ENCODE peak calls at places on chromosome 2, in six cellular contexts. N is hepatocyte, R is Panc1, L is ascending aorta, H is heart left ventricle, T is OCI-LY7. Y is an unnamed sample. For H3K36me3, the result is how much of the 10 kb centered on the place peaks cover.

GRCh38 chr2:121524650-121525425 is 5.8 kb upstream of the RNU4ATAC start:
- DNase-seq in N (no peak), R (no peak), L (no peak), H (peak), T (no peak), Y (no peak)

GRCh38 chr2:187552959-187553681 is 1.1 kb downstream of the TFPI start:
- DNase-seq in N (peak), R (no peak), L (no peak), H (no peak), T (no peak), Y (no peak)

GRCh38 chr2:24514820-24515219 is 23.8 kb downstream of the NCOA1 start:
- DNase-seq in N (no peak), R (no peak), L (no peak), H (no peak), T (no peak), Y (no peak)

GRCh38 chr2:121205321-121205942 is 79.6 kb downstream of the TFCP2L1 start:
- DNase-seq in N (no peak), R (no peak), L (no peak), H (peak), T (no peak), Y (no peak)

GRCh38 chr2:217714268-217714643 is 288.5 kb downstream of the TNS1 start:
- DNase-seq in N (no peak), R (no peak), L (no peak), H (peak), T (no peak), Y (no peak)

GRCh38 chr2:232588680-232589585 is 38.4 kb downstream of the EIF4E2 start:
- DNase-seq in N (peak), R (no peak), L (no peak), H (peak), T (no peak), Y (no peak)

GRCh38 chr2:208370881-208371633 is 35.5 kb upstream of the PTH2R start:
- DNase-seq in N (no peak), R (no peak), L (no peak), H (no peak), T (no peak), Y (no peak)

GRCh38 chr2:144683063-144683740 is 163.3 kb upstream of the ZEB2 start:
- DNase-seq in N (no peak), R (no peak), L (no peak), H (no peak), T (no peak), Y (no peak)

GRCh38 chr2:141021109-141021508 is 1109.7 kb downstream of the LRP1B start:
- DNase-seq in N (no peak), R (peak), L (no peak), H (no peak), T (no peak), Y (no peak)

GRCh38 chr2:120323214-120323613 is 22.7 kb upstream of the INHBB start:
- DNase-seq in N (no peak), R (no peak), L (no peak), H (peak), T (no peak), Y (no peak)

GRCh38 chr2:240920783-240921231 is 14.7 kb downstream of the CROCC2 start:
- DNase-seq in N (peak), R (no peak), L (no peak), H (peak), T (no peak), Y (no peak)

GRCh38 chr2:11157296-11157695 is 2.0 kb downstream of the SLC66A3 start:
- DNase-seq in N (no peak), R (no peak), L (no peak), H (no peak), T (no peak), Y (no peak)

GRCh38 chr2:11157731-11158130 is 2.5 kb downstream of the SLC66A3 start:
- DNase-seq in N (no peak), R (no peak), L (no peak), H (no peak), T (no peak), Y (no peak)

GRCh38 chr2:11154460-11155325 is 574 bp upstream of the SLC66A3 start:
- DNase-seq in N (peak), R (peak), L (peak), H (peak), T (peak), Y (peak)

GRCh38 chr2:11155326-11156059 is at the start of gene SLC66A3:
- DNase-seq in N (no peak), R (no peak), L (peak), H (no peak), T (peak), Y (peak)

DNA sequence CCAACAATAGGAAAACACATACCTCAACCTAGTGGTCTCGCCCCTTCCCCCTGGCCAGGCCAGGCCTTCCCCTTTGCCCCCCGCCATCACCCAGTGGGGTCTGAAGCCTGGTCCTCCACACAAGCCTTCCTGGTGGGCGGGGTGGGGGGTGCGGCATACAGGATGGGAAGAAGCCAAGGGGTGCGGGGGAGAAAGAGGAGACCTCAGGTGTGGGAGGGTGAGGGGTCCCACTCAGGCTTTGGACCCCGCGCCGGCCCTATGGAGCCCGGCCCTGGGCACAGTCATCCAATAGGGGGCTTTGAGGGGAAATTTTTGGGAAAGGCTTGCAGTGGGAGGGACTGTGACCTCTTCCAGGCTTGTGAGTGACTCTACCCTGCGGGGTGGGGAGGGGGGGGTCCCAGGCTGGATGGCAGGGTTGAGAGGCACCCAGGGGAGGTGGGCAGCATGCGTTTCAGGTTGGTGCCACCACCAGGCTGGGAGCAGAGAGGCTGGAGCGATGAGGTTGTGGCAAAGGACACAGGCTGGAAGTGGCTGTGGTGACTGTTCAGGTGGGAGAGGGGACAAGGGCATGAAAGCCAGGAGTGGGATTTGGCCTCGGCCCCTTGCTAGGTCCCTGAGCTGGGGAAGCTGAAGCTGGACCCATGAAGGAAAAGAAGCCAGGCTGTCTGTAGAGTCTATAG is 1.3 kb downstream of the SLC66A3 start:
- DNase-seq in N (no peak), R (no peak), L (no peak), H (no peak), T (no peak), Y (no peak)
- H3K4me3 ChIP-seq in N (no peak), R (peak), L (peak), H (no peak), T (peak), Y (no peak)

GRCh38 chr2:233841183-233841582 is 13.2 kb downstream of the HJURP start:
- DNase-seq in N (no peak), R (no peak), L (no peak), H (no peak), T (no peak), Y (no peak)

GRCh38 chr2:233845301-233846060 is 8.9 kb downstream of the HJURP start:
- DNase-seq in N (no peak), R (no peak), L (no peak), H (no peak), T (no peak), Y (no peak)

GRCh38 chr2:233844836-233845235 is 9.5 kb downstream of the HJURP start:
- DNase-seq in N (no peak), R (no peak), L (no peak), H (no peak), T (no peak), Y (no peak)

GRCh38 chr2:233846387-233847247 is 7.7 kb downstream of the HJURP start:
- DNase-seq in N (no peak), R (no peak), L (no peak), H (no peak), T (no peak), Y (no peak)

DNA sequence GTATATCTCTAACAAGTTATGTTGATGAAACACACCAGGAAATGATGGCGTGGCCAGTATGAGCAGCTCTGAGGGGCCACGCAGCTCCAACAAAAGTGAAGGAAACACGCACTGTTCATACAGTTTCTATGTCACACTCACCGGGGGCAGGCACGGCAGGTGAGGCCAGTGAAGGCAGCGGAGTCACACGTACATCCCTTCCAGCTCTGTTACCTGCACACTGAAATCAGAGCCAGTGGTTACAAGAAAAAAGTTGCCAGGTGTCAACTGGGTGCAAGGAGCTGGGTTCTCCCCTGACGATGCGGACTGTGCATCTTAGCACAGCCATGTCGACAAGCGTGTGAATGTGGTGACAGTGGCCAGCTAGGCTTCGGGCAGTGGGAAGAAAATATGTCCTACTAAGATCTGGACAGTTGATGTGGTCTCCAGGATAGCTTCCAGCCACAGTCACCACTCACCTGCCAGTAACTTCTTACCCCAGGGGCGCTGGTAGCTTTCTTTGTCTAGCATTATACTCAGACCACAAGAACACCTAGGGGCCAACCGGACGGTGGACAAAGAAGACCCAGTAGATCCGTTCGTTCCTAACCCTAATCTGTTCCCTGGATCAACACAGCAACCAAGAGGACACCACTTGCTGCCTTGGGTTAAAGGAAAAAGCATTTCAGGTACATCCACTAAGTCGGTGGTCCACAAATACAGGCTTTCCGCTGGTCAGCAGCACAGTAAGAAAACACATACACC is 10.1 kb downstream of the HJURP start:
- DNase-seq in N (no peak), R (no peak), L (no peak), H (no peak), T (no peak), Y (no peak)
- H3K36me3 ChIP-seq in N (under half), R (half or more), L (under half), H (under half), T (half or more), Y (under half)

DNA sequence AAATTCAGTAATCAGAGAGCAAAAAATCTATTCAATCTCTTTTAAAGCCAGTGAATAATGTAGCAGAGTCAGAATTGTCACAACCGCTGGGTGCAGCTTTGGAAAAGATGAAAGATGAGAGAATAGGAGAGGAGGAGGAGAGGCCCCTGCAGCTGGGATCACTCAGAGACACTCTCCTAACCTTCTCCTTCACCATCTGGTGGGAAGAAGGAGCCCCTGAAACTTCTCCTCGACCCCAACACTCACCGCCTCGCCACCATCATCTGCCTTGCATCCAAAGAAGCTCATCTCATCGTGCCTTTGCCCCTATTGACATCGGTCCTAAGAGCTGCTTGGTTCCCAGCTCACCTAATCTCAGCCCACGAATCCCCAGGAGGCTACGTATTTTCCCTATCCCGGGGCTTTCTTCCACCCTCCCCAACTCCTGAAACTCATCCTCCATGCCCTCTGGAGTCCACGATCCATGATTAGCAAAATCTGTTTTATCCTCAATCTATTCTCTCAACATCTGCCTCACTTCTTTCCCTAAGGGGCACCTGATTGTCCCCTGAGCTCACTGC is 58.5 kb downstream of the PKDCC start:
- DNase-seq in N (no peak), R (no peak), L (no peak), H (no peak), T (no peak), Y (no peak)
- H3K4me3 ChIP-seq in N (no peak), R (no peak), L (no peak), H (no peak), T (peak), Y (no peak)

DNA sequence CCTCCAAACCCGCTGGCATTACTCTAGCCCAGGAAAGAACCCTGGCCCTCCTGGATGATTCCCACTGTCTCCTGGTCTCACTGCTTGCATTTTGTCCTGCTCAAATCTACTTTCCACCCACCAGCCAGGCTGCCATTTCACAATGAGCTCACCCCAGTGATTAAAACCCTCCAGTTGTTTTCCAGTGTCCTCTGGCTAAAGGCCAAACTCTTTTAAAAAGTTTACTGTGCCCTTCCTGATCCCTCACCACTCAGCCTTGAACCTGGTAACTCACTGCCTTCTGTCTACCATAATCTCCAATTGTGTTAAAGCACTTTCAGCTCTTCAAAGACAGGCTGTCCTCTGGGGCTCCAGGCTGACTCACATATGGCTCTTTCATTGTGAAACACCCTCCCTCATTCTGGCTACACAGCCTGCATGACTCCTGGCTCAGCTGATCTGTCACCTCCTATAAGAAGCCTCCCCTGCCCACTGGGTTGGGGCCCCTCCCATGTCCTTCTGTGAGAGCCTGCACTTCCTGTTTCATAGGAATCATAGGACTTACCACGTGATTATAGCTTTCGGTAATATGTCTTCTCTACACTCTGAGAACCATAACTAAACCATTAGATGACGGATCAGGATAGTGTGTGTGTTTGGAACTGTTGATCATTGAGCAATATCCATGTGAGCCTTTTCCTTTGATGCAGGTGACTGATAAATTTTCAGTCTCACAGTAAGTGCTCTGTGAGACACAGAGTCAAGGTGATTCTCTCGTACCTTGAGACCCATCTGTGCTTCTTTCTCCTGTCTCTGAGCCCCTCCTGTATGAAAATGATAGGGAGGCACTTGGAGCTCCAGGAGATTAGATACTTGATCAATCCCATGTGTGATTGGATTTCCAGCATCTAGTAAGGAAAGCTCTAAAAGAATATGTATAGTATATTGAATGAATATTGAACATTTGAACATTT is 590.8 kb upstream of the ID2 start:
- DNase-seq in N (peak), R (no peak), L (peak), H (peak), T (peak), Y (peak)
- H3K36me3 ChIP-seq in N (under half), R (under half), L (under half), H (under half), T (under half), Y (under half)

GRCh38 chr2:48328972-48329723 is 200.8 kb upstream of the STON1 start:
- DNase-seq in N (no peak), R (no peak), L (no peak), H (no peak), T (no peak), Y (no peak)

GRCh38 chr2:48334180-48334579 is 195.8 kb upstream of the STON1 start:
- DNase-seq in N (no peak), R (no peak), L (no peak), H (no peak), T (no peak), Y (no peak)

GRCh38 chr2:48323146-48323545 is 206.8 kb upstream of the STON1 start:
- DNase-seq in N (no peak), R (no peak), L (no peak), H (no peak), T (no peak), Y (no peak)

GRCh38 chr2:48332286-48332685 is 197.7 kb upstream of the STON1 start:
- DNase-seq in N (no peak), R (no peak), L (no peak), H (no peak), T (peak), Y (no peak)

DNA sequence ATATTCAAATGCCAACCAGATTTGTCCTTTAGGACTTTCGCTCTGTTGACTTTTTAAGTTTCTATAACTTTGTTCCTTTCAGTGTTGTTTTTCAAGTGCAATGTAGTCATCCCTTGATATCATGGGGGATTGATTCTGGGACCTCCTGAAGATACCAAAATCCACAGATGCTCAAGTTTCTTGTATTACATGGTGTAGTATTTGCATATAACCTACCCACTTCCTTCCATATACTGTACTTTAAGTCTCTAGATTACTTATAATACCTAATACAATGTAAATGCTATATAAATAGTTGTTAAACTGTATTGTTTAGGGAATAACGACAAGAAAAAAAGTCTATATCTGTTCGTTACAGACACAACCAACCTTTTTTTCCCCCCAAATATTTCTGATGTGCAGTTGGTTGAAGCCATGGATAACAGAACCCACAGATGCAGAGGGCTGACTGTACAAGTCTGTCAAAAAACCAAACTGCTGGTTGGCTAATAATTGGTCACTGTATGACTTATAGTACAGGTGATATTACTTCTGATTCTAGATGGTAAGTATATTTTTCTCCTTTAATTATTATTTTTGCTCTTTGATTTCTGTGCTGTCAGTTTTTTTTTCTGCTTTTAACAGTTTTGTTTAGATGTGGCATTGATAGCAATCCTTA is 201.7 kb upstream of the STON1 start:
- DNase-seq in N (no peak), R (no peak), L (no peak), H (no peak), T (no peak), Y (no peak)
- H3K4me3 ChIP-seq in N (no peak), R (no peak), L (no peak), H (no peak), T (peak), Y (no peak)

DNA sequence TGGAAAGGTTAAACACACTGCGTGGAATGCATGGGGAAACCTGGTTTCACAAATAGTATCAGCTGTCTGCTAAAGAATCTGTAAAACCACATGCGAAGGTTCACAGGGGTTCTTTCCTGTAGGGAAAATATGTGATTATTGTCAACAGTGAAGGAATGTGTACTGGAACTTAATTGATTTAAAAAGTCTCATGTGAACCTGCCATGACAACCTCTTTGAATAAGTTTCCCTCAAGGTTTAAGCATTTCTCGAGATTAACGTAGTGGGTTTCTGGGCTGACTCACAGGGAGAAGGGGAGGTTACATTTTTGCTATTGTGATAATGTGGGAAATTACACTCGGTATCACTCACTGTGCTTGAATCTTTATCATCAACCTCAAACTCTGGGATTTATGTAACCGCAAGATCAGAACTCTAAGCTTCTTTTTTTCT is 28.2 kb upstream of the IL1R1 start:
- DNase-seq in N (no peak), R (no peak), L (no peak), H (no peak), T (no peak), Y (no peak)
- H3K36me3 ChIP-seq in N (under half), R (under half), L (under half), H (under half), T (under half), Y (under half)